ENCODE peak calls at places on chromosome 9, in six cellular contexts. P is glomerular endothelial cell; N is pancreas; M is stimulated activated CD8-positive, alpha-beta memory T cell treated with anti-CD3 and anti-CD28 coated beads, Interleukin-4, amount 100 ng/mL, for 1 hour; V is esophagus squamous epithelium; E is PC-3. F is an unnamed sample.

GRCh38 chr9:110969971-110970381 is 68.3 kb downstream of the LPAR1 start:
- DNase-seq in P (no peak), N (no peak), M (no peak), V (no peak), E (peak), F (no peak)

GRCh38 chr9:131473891-131474290 is 28.8 kb upstream of the POMT1 start:
- DNase-seq in P (no peak), N (peak), M (no peak), V (no peak), E (no peak), F (no peak)

GRCh38 chr9:109206670-109207069 is 39.6 kb upstream of the FRRS1L start:
- DNase-seq in P (no peak), N (no peak), M (no peak), V (no peak), E (no peak), F (no peak)

GRCh38 chr9:134355561-134356278 is 29.5 kb downstream of the RXRA start:
- DNase-seq in P (no peak), N (no peak), M (no peak), V (no peak), E (peak), F (no peak)

GRCh38 chr9:18666348-18666747 is 192.4 kb downstream of the ADAMTSL1 start:
- DNase-seq in P (no peak), N (no peak), M (no peak), V (no peak), E (peak), F (no peak)

GRCh38 chr9:503331-503730 is 288.7 kb downstream of the DOCK8 start:
- DNase-seq in P (no peak), N (no peak), M (no peak), V (no peak), E (no peak), F (no peak)

GRCh38 chr9:132878695-132879064 is at the start of gene SPACA9:
- DNase-seq in P (no peak), N (peak), M (no peak), V (no peak), E (peak), F (no peak)

GRCh38 chr9:112170968-112171367 is 4.1 kb downstream of the SUSD1 start:
- DNase-seq in P (no peak), N (no peak), M (no peak), V (no peak), E (no peak), F (no peak)

GRCh38 chr9:107794259-107794658 is 304.7 kb upstream of the KLF4 start:
- DNase-seq in P (no peak), N (no peak), M (no peak), V (no peak), E (peak), F (no peak)

GRCh38 chr9:128136816-128137793 is 9.6 kb upstream of the PTGES2 start:
- DNase-seq in P (no peak), N (peak), M (no peak), V (no peak), E (peak), F (no peak)

F was measured in ascending aorta.